ENCODE peak calls at places on chromosome 18, in six cellular contexts. E, M, T, N, F and Y are unnamed samples.

GRCh38 chr18:34864836-34865497 is 154.9 kb downstream of the DTNA start:
- DNase-seq in T (no peak), M (no peak), E (no peak), N (no peak), F (no peak), Y (no peak)

GRCh38 chr18:68840554-68841263 is 42.8 kb downstream of the CCDC102B start:
- DNase-seq in N (peak; percentile 96), T (no peak), F (peak; percentile 6), M (no peak), E (no peak), Y (peak; percentile 69)

GRCh38 chr18:22711381-22711717 is 221.8 kb upstream of the RBBP8 start:
- DNase-seq in T (no peak), E (no peak), N (peak; percentile 84), F (no peak), M (no peak), Y (peak; percentile 82)

GRCh38 chr18:73118121-73118816 is 250.5 kb upstream of the NETO1 start:
- DNase-seq in F (no peak), M (no peak), T (no peak), N (peak; percentile 70), E (no peak), Y (no peak)

GRCh38 chr18:49960376-49960775 is 147.0 kb upstream of the ACAA2 start:
- DNase-seq in F (no peak), N (no peak), T (no peak), E (no peak), M (no peak), Y (no peak)

GRCh38 chr18:616380-616995 is 19.7 kb downstream of the CLUL1 start:
- DNase-seq in E (no peak), N (peak; percentile 15), F (no peak), M (no peak), T (no peak), Y (no peak)

GRCh38 chr18:70373062-70373519 is 84.2 kb downstream of the SOCS6 start:
- DNase-seq in T (no peak), N (peak; percentile 92), M (peak; percentile 59), E (no peak), F (no peak), Y (peak; percentile 18)

GRCh38 chr18:3319894-3320438 is 58.0 kb downstream of the MYL12B start:
- DNase-seq in E (no peak), F (no peak), M (no peak), T (no peak), N (no peak), Y (no peak)

GRCh38 chr18:3266062-3266608 is 4.2 kb downstream of the MYL12B start:
- DNase-seq in M (no peak), N (no peak), F (no peak), E (no peak), T (no peak), Y (no peak)

GRCh38 chr18:2482711-2483475 is 88.4 kb downstream of the METTL4 start:
- DNase-seq in E (no peak), F (no peak), T (no peak), N (no peak), M (no peak), Y (no peak)

GRCh38 chr18:10195529-10195928 is 258.9 kb upstream of the APCDD1 start:
- DNase-seq in E (no peak), F (no peak), N (no peak), M (no peak), T (no peak), Y (no peak)

GRCh38 chr18:55354795-55355194 is 233.2 kb downstream of the TCF4 start:
- DNase-seq in T (no peak), F (no peak), E (no peak), M (no peak), N (peak; percentile 82), Y (no peak)

GRCh38 chr18:12779456-12779855 is 76.6 kb downstream of the PSMG2 start:
- DNase-seq in E (no peak), N (no peak), F (no peak), M (no peak), T (no peak), Y (no peak)

GRCh38 chr18:13440277-13441248 is 222.0 kb downstream of the LDLRAD4 start:
- DNase-seq in T (no peak), F (no peak), M (no peak), N (no peak), E (no peak), Y (no peak)

GRCh38 chr18:13660510-13660909 is 65.8 kb downstream of the FAM210A start:
- DNase-seq in T (no peak), F (no peak), N (no peak), E (no peak), M (no peak), Y (no peak)

GRCh38 chr18:13112982-13113381 is 105.6 kb upstream of the LDLRAD4 start:
- DNase-seq in F (peak; percentile 63), N (peak; percentile 50), E (no peak), M (peak; percentile 67), T (peak; percentile 64), Y (peak; percentile 14)

GRCh38 chr18:50627594-50628542 is 68.0 kb downstream of the MAPK4 start:
- DNase-seq in F (no peak), E (no peak), M (no peak), N (no peak), T (no peak), Y (no peak)

GRCh38 chr18:75775121-75775520 is 347.6 kb upstream of the SMIM21 start:
- DNase-seq in M (no peak), N (no peak), F (no peak), T (no peak), E (no peak), Y (no peak)

GRCh38 chr18:8162797-8163196 is 446.4 kb upstream of the RAB12 start:
- DNase-seq in F (no peak), N (no peak), T (no peak), E (no peak), M (no peak), Y (no peak)

GRCh38 chr18:62555135-62555534 is 32.3 kb downstream of the ZCCHC2 start:
- DNase-seq in F (no peak), M (no peak), N (peak; percentile 24), T (no peak), E (no peak), Y (no peak)
- H3K36me3 ChIP-seq in F (peaks cover 2% of the 10 kb centered on the region), M (no peaks in the 10 kb centered on the region), N (no peaks in the 10 kb centered on the region), T (peaks cover 8% of the 10 kb centered on the region), E (peaks cover 4% of the 10 kb centered on the region), Y (peaks cover 6% of the 10 kb centered on the region)

GRCh38 chr18:26071020-26071419 is 19.4 kb downstream of the SS18 start:
- DNase-seq in M (no peak), N (no peak), F (no peak), T (no peak), E (no peak), Y (no peak)
- H3K36me3 ChIP-seq in M (no peaks in the 10 kb centered on the region), N (peaks cover 48% of the 10 kb centered on the region), F (peaks cover 13% of the 10 kb centered on the region), T (peaks cover 11% of the 10 kb centered on the region), E (peaks cover 8% of the 10 kb centered on the region), Y (no peaks in the 10 kb centered on the region)

GRCh38 chr18:74507927-74508326 is 11.8 kb downstream of the CNDP2 start:
- DNase-seq in F (no peak), M (peak; percentile 43), N (no peak), T (no peak), E (no peak), Y (no peak)

GRCh38 chr18:74507120-74507881 is 11.1 kb downstream of the CNDP2 start:
- DNase-seq in F (no peak), N (no peak), E (no peak), M (peak; percentile 42), T (no peak), Y (no peak)

GRCh38 chr18:74508366-74508765 is 12.2 kb downstream of the CNDP2 start:
- DNase-seq in F (no peak), T (no peak), N (no peak), M (no peak), E (no peak), Y (no peak)

GRCh38 chr18:74506405-74507119 is 10.4 kb downstream of the CNDP2 start:
- DNase-seq in N (no peak), E (no peak), M (peak; percentile 44), T (no peak), F (no peak), Y (no peak)

GRCh38 chr18:74505776-74506175 is 9.6 kb downstream of the CNDP2 start:
- DNase-seq in E (no peak), M (peak; percentile 44), N (no peak), F (no peak), T (no peak), Y (no peak)
- H3K36me3 ChIP-seq in E (peaks cover 18% of the 10 kb centered on the region), M (no peaks in the 10 kb centered on the region), N (peaks cover 33% of the 10 kb centered on the region), F (peaks cover 46% of the 10 kb centered on the region), T (peaks cover 42% of the 10 kb centered on the region), Y (peaks cover 3% of the 10 kb centered on the region)

GRCh38 chr18:42074704-42075103 is 119.7 kb downstream of the PIK3C3 start:
- DNase-seq in F (no peak), E (no peak), T (no peak), N (no peak), M (no peak), Y (no peak)
- H3K36me3 ChIP-seq in F (peaks cover 3% of the 10 kb centered on the region), E (no peaks in the 10 kb centered on the region), T (no peaks in the 10 kb centered on the region), N (peaks cover 11% of the 10 kb centered on the region), M (no peaks in the 10 kb centered on the region), Y (peaks cover 2% of the 10 kb centered on the region)